ENCODE peak calls at places on chromosomes 2 and 18, in eight cellular contexts. Z is astrocyte, C is BE2C, D is fibroblast of pulmonary artery, S is spleen, G is heart left ventricle, V is upper lobe of right lung, A is LNCaP clone FGC. L is an unnamed sample.

GRCh38 chr2:143121079-143121478 is 8.1 kb upstream of the ARHGAP15 start:
- DNase-seq in Z (no peak), A (no peak), D (no peak), G (no peak), C (no peak), V (no peak), S (no peak), L (no peak)

GRCh38 chr18:48033770-48034650 is 103.6 kb upstream of the SMAD2 start:
- DNase-seq in Z (no peak), A (no peak), G (no peak), D (peak; percentile 10), C (no peak), S (peak; percentile 62), V (peak; percentile 19), L (no peak)

GRCh38 chr2:179049203-179049545 is 763 bp downstream of the CCDC141 start:
- DNase-seq in V (no peak), D (no peak), A (no peak), C (no peak), G (no peak), Z (no peak), S (no peak), L (no peak)

GRCh38 chr18:58004317-58004716 is 39.7 kb upstream of the NEDD4L start:
- DNase-seq in S (no peak), G (no peak), A (no peak), Z (peak; percentile 88), C (no peak), D (peak; percentile 46), V (no peak), L (peak; percentile 83)

GRCh38 chr18:29652797-29653196 is 1389.7 kb downstream of the DSC3 start:
- DNase-seq in S (no peak), V (no peak), G (no peak), Z (no peak), C (no peak), A (no peak), D (no peak), L (no peak)

GRCh38 chr18:7117390-7118355 is at the start of gene LAMA1:
- DNase-seq in S (no peak), V (peak; percentile 72), Z (no peak), G (no peak), D (peak; percentile 45), C (no peak), A (no peak), L (peak; percentile 18)

GRCh38 chr2:218125626-218126080 is at the start of gene CXCR2:
- DNase-seq in Z (no peak), C (no peak), D (no peak), A (no peak), G (peak; percentile 36), S (peak; percentile 87), V (peak; percentile 73), L (no peak)

GRCh38 chr2:2743164-2743571 is 412.1 kb upstream of the MYT1L start:
- DNase-seq in Z (peak; percentile 49), V (no peak), C (no peak), G (peak; percentile 76), D (peak; percentile 28), A (no peak), S (peak; percentile 69), L (peak; percentile 42)

GRCh38 chr2:11482473-11483031 is 16.6 kb upstream of the E2F6 start:
- DNase-seq in V (no peak), S (no peak), D (no peak), Z (no peak), C (peak; percentile 82), A (no peak), G (peak; percentile 42), L (no peak)
- H3K4me3 ChIP-seq in V (peak overlapping the region; percentile 28), S (peak overlapping the region; percentile 27), D (no peak overlapping the region), Z (peak overlapping the region; percentile 52), C (peak overlapping the region; percentile 97), A (peak overlapping the region; percentile 52), G (peak overlapping the region; percentile 60), L (no peak overlapping the region)

GRCh38 chr2:219733106-219733505 is 105.7 kb downstream of the SLC4A3 start:
- DNase-seq in Z (no peak), C (no peak), S (no peak), G (no peak), D (no peak), V (no peak), A (no peak), L (no peak)

GRCh38 chr2:219737270-219737691 is 109.9 kb downstream of the SLC4A3 start:
- DNase-seq in C (no peak), S (no peak), Z (peak; percentile 12), D (peak; percentile 29), A (no peak), G (peak; percentile 52), V (no peak), L (peak; percentile 30)

GRCh38 chr2:219733746-219734145 is 106.3 kb downstream of the SLC4A3 start:
- DNase-seq in G (no peak), D (no peak), Z (no peak), A (no peak), C (no peak), V (no peak), S (no peak), L (no peak)

GRCh38 chr2:219739061-219739460 is 111.6 kb downstream of the SLC4A3 start:
- DNase-seq in A (no peak), C (no peak), V (no peak), D (no peak), G (no peak), Z (peak; percentile 68), S (no peak), L (no peak)

GRCh38 chr2:219736196-219736595 is 108.8 kb downstream of the SLC4A3 start:
- DNase-seq in D (peak; percentile 84), S (no peak), V (no peak), A (peak; percentile 26), Z (peak; percentile 73), C (peak; percentile 43), G (no peak), L (peak; percentile 81)
- TF ChIP-seq CTCF in D (peak; percentile 60), S (peak; percentile 45), V (peak; percentile 49), A (peak; percentile 58), Z (peak; percentile 61), C (peak; percentile 69), G (peak; percentile 62), L (peak; percentile 60)

DNA sequence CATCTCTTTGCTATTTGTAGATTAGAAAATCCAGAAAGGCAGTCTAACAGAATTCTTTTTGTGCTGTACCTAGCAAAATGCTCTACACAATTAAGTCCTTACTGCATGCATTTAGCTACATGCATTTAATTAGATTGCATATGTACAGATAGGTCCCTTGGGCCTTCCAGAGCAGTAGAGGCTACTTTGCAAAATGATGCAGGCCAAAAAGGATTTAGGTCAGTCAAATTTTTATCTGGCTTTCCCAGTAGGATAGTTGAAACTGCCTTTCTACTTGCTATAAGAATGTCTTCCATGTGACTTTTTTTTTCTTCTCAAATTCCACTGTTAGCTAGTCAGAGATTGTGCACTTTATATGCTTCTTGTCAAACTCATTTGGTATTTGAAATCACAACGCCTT is 19.3 kb downstream of the GALNT13 start:
- DNase-seq in D (no peak), A (no peak), S (no peak), C (peak; percentile 15), G (no peak), Z (no peak), V (no peak), L (no peak)
- H3K4me3 ChIP-seq in D (no peak overlapping the region), A (no peak overlapping the region), S (no peak overlapping the region), C (no peak overlapping the region), G (no peak overlapping the region), Z (no peak overlapping the region), V (no peak overlapping the region), L (no peak overlapping the region)

GRCh38 chr2:237171396-237171795 is 85.7 kb downstream of the COPS8 start:
- DNase-seq in D (peak; percentile 97), C (no peak), S (no peak), A (no peak), Z (peak; percentile 94), V (no peak), G (peak; percentile 38), L (peak; percentile 97)
- TF ChIP-seq CTCF in D (peak; percentile 47), C (no peak), S (peak; percentile 12), A (peak; percentile 13), Z (peak; percentile 54), V (peak; percentile 10), G (peak; percentile 36), L (peak; percentile 34)

GRCh38 chr2:237581326-237581725 is 9.2 kb downstream of the RAB17 start:
- DNase-seq in S (no peak), Z (no peak), D (no peak), C (no peak), A (no peak), G (no peak), V (no peak), L (no peak)

GRCh38 chr2:237583385-237584295 is 6.9 kb downstream of the RAB17 start:
- DNase-seq in C (no peak), V (no peak), S (no peak), A (no peak), D (no peak), Z (no peak), G (no peak), L (no peak)

GRCh38 chr2:237585590-237586221 is 4.8 kb downstream of the RAB17 start:
- DNase-seq in C (no peak), V (no peak), A (no peak), G (no peak), S (peak; percentile 66), D (no peak), Z (no peak), L (no peak)

GRCh38 chr2:237577956-237578870 is 11.8 kb downstream of the PRLH start:
- DNase-seq in V (peak; percentile 51), A (no peak), C (no peak), S (peak; percentile 70), D (no peak), G (peak; percentile 19), Z (no peak), L (no peak)

DNA sequence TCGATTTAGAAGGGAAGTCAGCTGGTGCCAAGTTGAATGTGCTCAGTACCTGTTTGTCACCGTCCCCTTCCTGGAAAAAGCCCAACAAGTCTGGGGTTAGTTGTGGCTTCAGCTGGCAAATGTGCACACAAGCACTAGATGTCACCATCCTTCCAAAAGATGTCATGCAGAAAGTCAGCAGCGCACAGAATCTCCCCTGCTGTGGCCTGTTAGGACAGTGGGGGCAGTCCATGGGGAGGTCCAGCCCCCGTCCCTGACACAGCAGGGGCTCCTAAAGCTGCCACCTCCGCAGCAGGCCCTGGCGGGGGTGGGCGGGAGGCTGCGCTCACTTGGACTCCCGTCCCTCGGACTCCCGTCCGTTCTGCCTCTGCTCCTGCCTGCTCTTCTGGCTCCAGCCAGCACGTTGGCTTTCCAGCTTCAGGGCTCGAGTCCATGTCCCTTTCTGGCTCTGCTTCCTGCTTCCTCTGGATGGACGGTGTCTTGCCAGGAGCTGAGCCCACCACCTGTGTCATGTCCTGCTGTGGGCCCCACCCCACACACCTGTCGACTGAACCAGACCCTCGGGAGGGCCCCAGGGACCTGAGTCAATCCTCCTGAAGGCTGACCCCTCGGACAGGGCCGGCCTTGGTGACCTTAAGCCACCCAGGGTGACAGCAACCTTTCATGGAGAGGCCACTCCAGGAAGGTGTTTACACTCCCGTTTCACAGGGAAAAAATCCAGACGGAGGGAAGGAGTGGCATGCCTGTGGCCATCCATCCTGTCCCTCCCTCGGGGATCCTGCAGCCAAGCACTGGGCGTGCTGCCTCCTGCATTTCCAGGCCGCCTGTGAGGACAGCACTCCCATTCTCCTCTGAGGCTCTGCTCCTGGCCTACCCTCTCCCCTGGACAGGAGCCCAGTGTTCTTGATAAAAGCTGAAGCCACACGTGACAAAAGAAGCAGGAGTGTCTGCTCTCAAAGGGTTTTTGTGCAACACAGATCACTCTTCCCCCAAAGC is 8.5 kb downstream of the RAB17 start:
- DNase-seq in G (peak; percentile 92), Z (peak; percentile 42), D (peak; percentile 90), C (peak; percentile 78), A (peak; percentile 86), S (no peak), V (peak; percentile 67), L (peak; percentile 73)
- H3K4me3 ChIP-seq in G (no peak overlapping the region), Z (no peak overlapping the region), D (no peak overlapping the region), C (peak overlapping the region; percentile 46), A (no peak overlapping the region), S (no peak overlapping the region), V (no peak overlapping the region), L (no peak overlapping the region)

L was measured in fibroblast of mammary gland.